ENCODE peak calls at places on chromosomes 12 and 14, in five cellular contexts. X is neural progenitor cell, K is stomach, V is tibial nerve, T is GM13976. L is an unnamed sample.

GRCh38 chr14:99840774-99841305 is 47.6 kb downstream of the EML1 start:
- DNase-seq in X (no peak), K (no peak), V (no peak), T (no peak), L (no peak)

GRCh38 chr12:93902192-93902591 is 225.0 kb downstream of the CRADD start:
- DNase-seq in X (no peak), K (no peak), V (no peak), T (no peak), L (no peak)

GRCh38 chr14:55654233-55654632 is 74.2 kb downstream of the KTN1 start:
- DNase-seq in X (no peak), K (no peak), V (no peak), T (no peak), L (no peak)

GRCh38 chr12:47783024-47783755 is 10.2 kb downstream of the SLC48A1 start:
- DNase-seq in X (no peak), K (no peak), V (no peak), T (no peak), L (no peak)

GRCh38 chr14:95522556-95522955 is 6.1 kb upstream of the SYNE3 start:
- DNase-seq in X (no peak), K (no peak), V (no peak), T (no peak), L (no peak)

GRCh38 chr12:95484524-95484923 is 10.6 kb downstream of the METAP2 start:
- DNase-seq in X (no peak), K (no peak), V (no peak), T (no peak), L (no peak)

GRCh38 chr12:93563807-93564538 is 8.5 kb upstream of the SOCS2 start:
- DNase-seq in X (peak), K (peak), V (no peak), T (peak), L (peak)

GRCh38 chr12:18681818-18682217 is 56.0 kb downstream of the PLCZ1 start:
- DNase-seq in X (peak), K (no peak), V (no peak), T (no peak), L (no peak)

GRCh38 chr12:1731019-1731687 is 40.3 kb downstream of the ADIPOR2 start:
- DNase-seq in X (no peak), K (no peak), V (no peak), T (no peak), L (no peak)

GRCh38 chr12:3214508-3215365 is 137.6 kb downstream of the TSPAN9 start:
- DNase-seq in X (peak), K (no peak), V (no peak), T (no peak), L (no peak)

GRCh38 chr14:96167224-96168148 is 37.2 kb upstream of the BDKRB2 start:
- DNase-seq in X (no peak), K (no peak), V (no peak), T (no peak), L (no peak)

GRCh38 chr12:54033106-54033979 is 493 bp downstream of the HOXC5 start:
- DNase-seq in X (peak), K (peak), V (no peak), T (no peak), L (no peak)

GRCh38 chr12:6639151-6639773 is 3.5 kb upstream of the LPAR5 start:
- DNase-seq in X (no peak), K (no peak), V (no peak), T (no peak), L (no peak)

GRCh38 chr12:132162508-132163031 is 18.3 kb downstream of the NOC4L start:
- DNase-seq in X (no peak), K (no peak), V (peak), T (no peak), L (no peak)

GRCh38 chr14:91059576-91060471 is 617 bp downstream of the RPS6KA5 start:
- DNase-seq in X (peak), K (peak), V (no peak), T (peak), L (peak)

GRCh38 chr12:103799504-103800251 is 41.4 kb downstream of the NT5DC3 start:
- DNase-seq in X (no peak), K (no peak), V (no peak), T (no peak), L (no peak)

GRCh38 chr14:36055681-36056225 is 120.8 kb downstream of the PTCSC3 start:
- DNase-seq in X (no peak), K (no peak), V (no peak), T (no peak), L (no peak)

GRCh38 chr12:3704512-3705348 is 48.2 kb downstream of the CRACR2A start:
- DNase-seq in X (no peak), K (no peak), V (no peak), T (peak), L (no peak)

GRCh38 chr14:51289169-51289568 is 49.1 kb downstream of the TMX1 start:
- DNase-seq in X (no peak), K (no peak), V (no peak), T (no peak), L (no peak)

GRCh38 chr12:93766802-93767523 is 89.8 kb downstream of the CRADD start:
- DNase-seq in X (peak), K (no peak), V (peak), T (peak), L (peak)

GRCh38 chr14:31990959-31991541 is 86.1 kb upstream of the ARHGAP5 start:
- DNase-seq in X (no peak), K (no peak), V (no peak), T (no peak), L (no peak)

GRCh38 chr12:117042171-117042809 is 56.9 kb downstream of the TESC start:
- DNase-seq in X (no peak), K (peak), V (no peak), T (no peak), L (no peak)

GRCh38 chr14:44271006-44271405 is 236.1 kb downstream of the FSCB start:
- DNase-seq in X (no peak), K (no peak), V (no peak), T (no peak), L (no peak)

GRCh38 chr12:127803545-127803944 is 463.4 kb upstream of the TMEM132C start:
- DNase-seq in X (no peak), K (no peak), V (no peak), T (no peak), L (no peak)

GRCh38 chr12:132711169-132711843 is 664 bp downstream of the PGAM5 start:
- DNase-seq in X (peak), K (peak), V (no peak), T (no peak), L (peak)

GRCh38 chr14:67567654-67568053 is 32.4 kb downstream of the PIGH start:
- DNase-seq in X (no peak), K (peak), V (no peak), T (no peak), L (no peak)

GRCh38 chr14:28142400-28143015 is 624.1 kb upstream of the FOXG1 start:
- DNase-seq in X (peak), K (no peak), V (no peak), T (no peak), L (no peak)

GRCh38 chr12:124599074-124599999 is 31.9 kb upstream of the NCOR2 start:
- DNase-seq in X (no peak), K (no peak), V (no peak), T (no peak), L (peak)
- TF ChIP-seq CTCF in X (no peak), K (no peak), V (no peak), T (no peak), L (no peak)

DNA sequence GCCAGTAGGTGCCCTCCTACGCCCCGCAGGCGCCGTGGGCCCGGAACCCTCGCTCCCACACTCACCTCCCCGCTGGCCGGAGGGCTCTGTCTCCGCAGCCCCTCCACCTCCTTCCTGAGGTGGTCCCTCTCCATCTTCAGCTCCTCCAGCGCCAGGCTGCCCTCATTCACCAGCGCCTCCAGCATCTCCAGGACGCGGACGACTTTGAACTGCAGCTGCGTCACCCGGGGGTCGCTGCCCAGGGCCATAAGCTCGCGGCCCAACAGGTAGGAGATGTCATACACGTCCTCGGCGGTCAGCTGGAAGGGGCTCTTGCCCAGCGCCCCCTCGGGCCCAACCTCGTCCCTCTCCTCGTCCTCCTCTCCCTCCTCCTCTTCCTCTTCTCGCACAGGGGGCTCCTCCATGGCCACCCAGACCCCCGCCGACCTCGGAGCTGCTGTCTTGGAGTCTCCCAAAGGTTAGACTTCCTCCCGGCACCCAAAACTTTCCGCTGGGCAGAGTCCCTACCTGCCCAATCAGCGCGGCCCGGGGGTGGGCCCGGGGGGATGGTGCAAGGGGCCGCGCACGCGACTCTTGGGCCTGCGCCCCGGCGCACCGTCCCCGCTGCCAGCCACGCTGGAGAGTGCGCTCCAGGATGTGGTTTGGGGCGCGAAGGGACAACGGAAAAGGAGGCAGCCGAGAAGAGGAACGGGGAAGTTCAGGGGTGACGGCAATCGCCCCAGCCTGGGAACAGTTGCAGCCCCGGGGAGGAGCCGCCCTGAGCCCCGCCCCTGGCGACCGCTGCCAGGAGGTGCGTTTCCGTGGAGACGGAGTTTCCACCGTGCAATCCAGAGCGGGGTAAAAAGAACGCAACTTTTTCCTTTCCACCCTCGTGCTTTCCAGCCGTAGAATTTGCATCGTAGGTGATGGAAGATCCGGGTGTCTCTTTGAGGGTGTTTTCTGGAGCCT is at the start of gene RILPL2:
- DNase-seq in X (peak), K (peak), V (peak), T (peak), L (peak)
- TF ChIP-seq CTCF in X (peak), K (peak), V (no peak), T (no peak), L (no peak)

GRCh38 chr14:61581955-61582615 is 113.2 kb upstream of the HIF1A start:
- DNase-seq in X (no peak), K (no peak), V (no peak), T (no peak), L (no peak)
- TF ChIP-seq CTCF in X (no peak), K (no peak), V (no peak), T (no peak), L (no peak)

GRCh38 chr14:77245820-77246219 is 25.2 kb downstream of the NGB start:
- DNase-seq in X (no peak), K (no peak), V (no peak), T (no peak), L (no peak)
- TF ChIP-seq CTCF in X (peak), K (no peak), V (no peak), T (no peak), L (no peak)

DNA sequence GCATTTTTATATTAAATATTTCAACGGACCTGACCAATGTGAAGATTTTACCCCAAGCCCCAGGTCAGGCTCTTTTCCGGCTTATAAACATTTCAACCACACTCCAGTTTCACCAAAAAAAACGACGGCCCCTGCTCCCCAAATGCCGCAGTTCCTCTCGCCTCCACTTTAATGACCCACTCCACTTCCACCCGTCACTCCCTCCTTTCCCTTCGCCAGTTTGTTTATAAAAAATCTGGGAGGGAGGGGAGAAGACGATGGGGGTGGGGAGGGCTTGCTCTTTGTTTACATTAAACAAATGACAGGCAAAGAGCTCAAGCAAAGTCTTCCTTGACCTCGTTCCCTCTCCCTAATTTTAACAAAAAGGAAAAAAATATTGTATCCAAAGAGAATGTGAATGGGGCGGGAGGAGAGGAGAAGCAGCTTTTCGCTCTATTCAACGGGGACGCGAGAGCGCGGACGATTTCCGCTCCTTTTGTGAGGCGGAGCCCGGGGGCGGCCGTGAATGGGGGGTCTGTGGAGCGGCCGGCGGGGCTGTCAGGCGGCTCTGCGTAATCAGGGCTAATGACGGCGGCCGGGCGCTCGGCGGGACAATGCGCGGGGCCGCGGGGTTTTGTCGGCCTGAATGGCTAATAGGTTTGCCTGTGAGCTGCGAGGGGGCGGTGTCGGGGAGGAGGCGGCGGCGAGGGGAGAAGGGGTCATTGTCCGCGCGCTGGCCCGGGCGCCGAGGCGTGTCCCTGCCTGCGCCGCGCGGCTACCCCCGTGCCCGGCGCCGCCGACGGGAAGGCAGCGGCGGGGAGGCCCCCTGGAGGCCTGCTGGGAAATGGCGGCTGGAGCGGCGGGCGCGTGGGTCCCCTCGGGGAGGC is 5.7 kb downstream of the SIX6 start:
- DNase-seq in X (peak), K (no peak), V (peak), T (peak), L (peak)
- TF ChIP-seq CTCF in X (peak), K (no peak), V (no peak), T (peak), L (peak)

GRCh38 chr12:119695034-119695433 is 27.1 kb downstream of the PRKAB1 start:
- DNase-seq in X (peak), K (no peak), V (no peak), T (peak), L (no peak)
- TF ChIP-seq CTCF in X (peak), K (peak), V (peak), T (peak), L (peak)

DNA sequence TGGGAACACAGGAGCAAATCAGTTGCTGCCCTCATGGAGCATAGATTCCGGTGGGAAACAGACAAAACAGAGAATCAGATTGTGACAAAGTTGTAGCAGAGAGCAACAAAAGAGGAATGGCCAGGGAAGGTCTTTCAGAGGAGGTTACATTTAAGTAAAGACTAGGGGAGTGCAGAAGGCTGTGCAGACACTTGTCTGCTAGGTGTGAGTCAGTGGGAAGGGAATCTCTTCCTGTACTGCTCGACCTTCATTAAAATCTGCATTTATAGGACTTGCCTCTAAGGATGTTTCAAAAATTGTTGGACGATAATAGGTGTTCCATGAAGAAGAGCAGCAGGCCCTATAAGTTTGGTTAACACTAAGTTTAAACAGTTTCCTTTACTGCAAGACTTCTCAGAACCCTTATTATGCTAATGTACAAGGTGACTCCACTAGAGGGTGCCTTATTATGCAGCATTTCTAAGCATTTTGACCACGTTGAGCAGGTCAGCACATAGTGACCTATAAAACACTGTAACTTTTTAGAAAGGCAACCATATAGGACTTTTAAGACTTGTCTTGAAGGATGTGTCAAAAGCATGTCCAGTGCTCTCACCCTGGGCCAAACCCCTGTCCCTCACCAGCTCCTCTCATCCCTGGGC is 91.8 kb upstream of the RIC8B start:
- DNase-seq in X (no peak), K (no peak), V (no peak), T (peak), L (no peak)
- TF ChIP-seq CTCF in X (peak), K (no peak), V (no peak), T (no peak), L (no peak)

GRCh38 chr12:56205445-56205844 is 16.2 kb upstream of the SMARCC2 start:
- DNase-seq in X (no peak), K (no peak), V (no peak), T (no peak), L (no peak)
- TF ChIP-seq CTCF in X (no peak), K (no peak), V (no peak), T (no peak), L (no peak)

DNA sequence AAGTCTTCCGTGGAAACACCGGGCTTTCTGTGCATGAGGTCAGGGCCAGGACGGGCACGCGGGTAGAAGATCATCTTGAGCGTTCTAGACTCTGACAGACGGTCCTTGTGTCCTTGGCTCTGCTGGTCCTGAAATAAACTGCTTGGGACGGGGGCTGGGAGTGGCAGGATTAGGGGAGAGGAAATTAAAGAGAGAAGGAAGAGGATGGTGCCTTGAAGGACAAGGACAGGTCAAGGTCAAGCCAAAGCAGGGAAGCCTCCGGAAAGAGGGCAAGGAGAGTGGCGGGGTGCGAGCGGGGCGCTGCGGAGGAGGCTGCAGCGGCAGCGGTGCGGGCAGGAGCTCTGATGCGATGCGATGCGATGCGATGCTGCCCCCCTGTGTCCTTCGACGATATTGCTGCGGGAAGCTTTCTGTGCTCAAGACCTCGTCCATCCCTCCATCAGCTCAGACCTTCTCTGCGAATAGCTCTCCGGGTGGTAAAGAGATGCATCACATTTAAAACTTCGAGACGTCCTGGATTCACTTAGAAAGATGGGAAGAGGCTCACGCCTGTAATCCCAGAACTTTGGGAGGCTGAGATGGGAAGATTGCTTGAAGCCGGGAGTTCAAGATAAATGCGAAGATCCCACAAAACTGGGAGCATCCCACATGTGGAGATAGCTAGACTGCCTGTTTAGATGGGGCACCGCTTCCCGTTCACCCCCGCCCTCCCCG is 110.1 kb upstream of the TMEM132D start:
- DNase-seq in X (peak), K (peak), V (peak), T (peak), L (peak)
- TF ChIP-seq CTCF in X (peak), K (peak), V (peak), T (peak), L (peak)

GRCh38 chr14:102898298-102898697 is 24.2 kb upstream of the AMN start:
- DNase-seq in X (no peak), K (no peak), V (no peak), T (no peak), L (no peak)
- TF ChIP-seq CTCF in X (no peak), K (no peak), V (no peak), T (no peak), L (no peak)